ENCODE peak calls at places on chromosomes 16 and 17, in seven cellular contexts. One of them, this sample, is unnamed.

GRCh38 chr16:85202631-85203461 is 90.6 kb upstream of the CIBAR2 start:
- DNase-seq in IMR-90: peak; percentile 96
- DNase-seq in H9: peak; percentile 78
- DNase-seq in neuronal stem cell: peak; percentile 48
- DNase-seq in mesendoderm: peak; percentile 83
- DNase-seq in H1: no peak
- DNase-seq in trophoblast cell: no peak
- DNase-seq in this sample: peak; percentile 95

GRCh38 chr17:31224366-31224765 is 72.7 kb downstream of the OMG start:
- DNase-seq in IMR-90: no peak
- DNase-seq in H9: no peak
- DNase-seq in neuronal stem cell: no peak
- DNase-seq in mesendoderm: no peak
- DNase-seq in H1: no peak
- DNase-seq in trophoblast cell: no peak
- DNase-seq in this sample: no peak

GRCh38 chr17:27666831-27667560 is 36.0 kb downstream of the LGALS9 start:
- DNase-seq in IMR-90: no peak
- DNase-seq in H9: peak; percentile 17
- DNase-seq in neuronal stem cell: no peak
- DNase-seq in mesendoderm: no peak
- DNase-seq in H1: no peak
- DNase-seq in trophoblast cell: no peak
- DNase-seq in this sample: no peak

GRCh38 chr16:15494231-15494630 is 59.8 kb downstream of the BMERB1 start:
- DNase-seq in IMR-90: peak; percentile 56
- DNase-seq in H9: no peak
- DNase-seq in neuronal stem cell: no peak
- DNase-seq in mesendoderm: no peak
- DNase-seq in H1: no peak
- DNase-seq in trophoblast cell: no peak
- DNase-seq in this sample: peak; percentile 80

GRCh38 chr16:85555549-85556455 is 57.3 kb upstream of the GSE1 start:
- DNase-seq in IMR-90: no peak
- DNase-seq in H9: peak; percentile 71
- DNase-seq in neuronal stem cell: no peak
- DNase-seq in mesendoderm: peak; percentile 95
- DNase-seq in H1: no peak
- DNase-seq in trophoblast cell: peak; percentile 71
- DNase-seq in this sample: peak; percentile 89

GRCh38 chr16:4212934-4213296 is 29.0 kb downstream of the SRL start:
- DNase-seq in IMR-90: peak; percentile 61
- DNase-seq in H9: no peak
- DNase-seq in neuronal stem cell: no peak
- DNase-seq in mesendoderm: no peak
- DNase-seq in H1: no peak
- DNase-seq in trophoblast cell: peak; percentile 3
- DNase-seq in this sample: peak; percentile 17

GRCh38 chr17:29126268-29126923 is 53.8 kb downstream of the MYO18A start:
- DNase-seq in IMR-90: no peak
- DNase-seq in H9: no peak
- DNase-seq in neuronal stem cell: no peak
- DNase-seq in mesendoderm: no peak
- DNase-seq in H1: no peak
- DNase-seq in trophoblast cell: no peak
- DNase-seq in this sample: no peak

GRCh38 chr17:7328840-7329359 is at the start of gene NEURL4:
- DNase-seq in IMR-90: no peak
- DNase-seq in H9: no peak
- DNase-seq in neuronal stem cell: no peak
- DNase-seq in mesendoderm: peak; percentile 28
- DNase-seq in H1: no peak
- DNase-seq in trophoblast cell: peak; percentile 54
- DNase-seq in this sample: peak; percentile 59

GRCh38 chr17:32319548-32319905 is 22.4 kb downstream of the C17orf75 start:
- DNase-seq in IMR-90: peak; percentile 41
- DNase-seq in H9: peak; percentile 91
- DNase-seq in neuronal stem cell: peak; percentile 61
- DNase-seq in mesendoderm: peak; percentile 79
- DNase-seq in H1: peak; percentile 47
- DNase-seq in trophoblast cell: peak; percentile 86
- DNase-seq in this sample: peak; percentile 58

GRCh38 chr17:83196973-83197880 is 117.8 kb downstream of the METRNL start:
- DNase-seq in IMR-90: no peak
- DNase-seq in H9: no peak
- DNase-seq in neuronal stem cell: no peak
- DNase-seq in mesendoderm: no peak
- DNase-seq in H1: no peak
- DNase-seq in trophoblast cell: no peak
- DNase-seq in this sample: no peak

GRCh38 chr17:48113201-48113676 is 5.7 kb downstream of the SNX11 start:
- DNase-seq in IMR-90: no peak
- DNase-seq in H9: no peak
- DNase-seq in neuronal stem cell: no peak
- DNase-seq in mesendoderm: no peak
- DNase-seq in H1: no peak
- DNase-seq in trophoblast cell: no peak
- DNase-seq in this sample: no peak

GRCh38 chr17:4204190-4204589 is 59.6 kb downstream of the ANKFY1 start:
- DNase-seq in IMR-90: peak; percentile 72
- DNase-seq in H9: no peak
- DNase-seq in neuronal stem cell: no peak
- DNase-seq in mesendoderm: no peak
- DNase-seq in H1: no peak
- DNase-seq in trophoblast cell: no peak
- DNase-seq in this sample: no peak

GRCh38 chr16:11857161-11857560 is 5.8 kb upstream of the RSL1D1 start:
- DNase-seq in IMR-90: peak; percentile 70
- DNase-seq in H9: no peak
- DNase-seq in neuronal stem cell: no peak
- DNase-seq in mesendoderm: no peak
- DNase-seq in H1: no peak
- DNase-seq in trophoblast cell: peak; percentile 19
- DNase-seq in this sample: peak; percentile 58

GRCh38 chr16:48244863-48245195 is 729 bp downstream of the LONP2 start:
- DNase-seq in IMR-90: no peak
- DNase-seq in H9: no peak
- DNase-seq in neuronal stem cell: no peak
- DNase-seq in mesendoderm: no peak
- DNase-seq in H1: no peak
- DNase-seq in trophoblast cell: no peak
- DNase-seq in this sample: no peak

GRCh38 chr17:41909088-41909487 is 9.7 kb downstream of the ACLY start:
- DNase-seq in IMR-90: no peak
- DNase-seq in H9: no peak
- DNase-seq in neuronal stem cell: no peak
- DNase-seq in mesendoderm: no peak
- DNase-seq in H1: no peak
- DNase-seq in trophoblast cell: no peak
- DNase-seq in this sample: no peak

GRCh38 chr16:46961373-46962353 is 11.8 kb downstream of the DNAJA2 start:
- DNase-seq in IMR-90: peak; percentile 43
- DNase-seq in H9: no peak
- DNase-seq in neuronal stem cell: no peak
- DNase-seq in mesendoderm: no peak
- DNase-seq in H1: no peak
- DNase-seq in trophoblast cell: no peak
- DNase-seq in this sample: no peak

GRCh38 chr17:37309051-37309450 is 66.7 kb upstream of the C17orf78 start:
- DNase-seq in IMR-90: no peak
- DNase-seq in H9: no peak
- DNase-seq in neuronal stem cell: no peak
- DNase-seq in mesendoderm: no peak
- DNase-seq in H1: no peak
- DNase-seq in trophoblast cell: no peak
- DNase-seq in this sample: no peak

GRCh38 chr16:20674684-20675487 is 22.6 kb downstream of the ACSM1 start:
- DNase-seq in IMR-90: no peak
- DNase-seq in H9: no peak
- DNase-seq in neuronal stem cell: no peak
- DNase-seq in mesendoderm: peak; percentile 50
- DNase-seq in H1: no peak
- DNase-seq in trophoblast cell: peak; percentile 51
- DNase-seq in this sample: no peak

GRCh38 chr16:11252482-11252931 is 3.5 kb downstream of the SOCS1 start:
- DNase-seq in IMR-90: no peak
- DNase-seq in H9: no peak
- DNase-seq in neuronal stem cell: no peak
- DNase-seq in mesendoderm: no peak
- DNase-seq in H1: no peak
- DNase-seq in trophoblast cell: no peak
- DNase-seq in this sample: no peak

GRCh38 chr17:45019177-45019711 is 32.2 kb downstream of the DCAKD start:
- DNase-seq in IMR-90: peak; percentile 34
- DNase-seq in H9: no peak
- DNase-seq in neuronal stem cell: no peak
- DNase-seq in mesendoderm: no peak
- DNase-seq in H1: no peak
- DNase-seq in trophoblast cell: peak; percentile 67
- DNase-seq in this sample: peak; percentile 53

GRCh38 chr17:76718516-76718915 is 7.8 kb upstream of the MXRA7 start:
- DNase-seq in IMR-90: no peak
- DNase-seq in H9: no peak
- DNase-seq in neuronal stem cell: no peak
- DNase-seq in mesendoderm: no peak
- DNase-seq in H1: no peak
- DNase-seq in trophoblast cell: no peak
- DNase-seq in this sample: no peak

GRCh38 chr16:23132921-23133532 is 16.2 kb downstream of the USP31 start:
- DNase-seq in IMR-90: peak; percentile 28
- DNase-seq in H9: no peak
- DNase-seq in neuronal stem cell: no peak
- DNase-seq in mesendoderm: no peak
- DNase-seq in H1: no peak
- DNase-seq in trophoblast cell: no peak
- DNase-seq in this sample: no peak

DNA sequence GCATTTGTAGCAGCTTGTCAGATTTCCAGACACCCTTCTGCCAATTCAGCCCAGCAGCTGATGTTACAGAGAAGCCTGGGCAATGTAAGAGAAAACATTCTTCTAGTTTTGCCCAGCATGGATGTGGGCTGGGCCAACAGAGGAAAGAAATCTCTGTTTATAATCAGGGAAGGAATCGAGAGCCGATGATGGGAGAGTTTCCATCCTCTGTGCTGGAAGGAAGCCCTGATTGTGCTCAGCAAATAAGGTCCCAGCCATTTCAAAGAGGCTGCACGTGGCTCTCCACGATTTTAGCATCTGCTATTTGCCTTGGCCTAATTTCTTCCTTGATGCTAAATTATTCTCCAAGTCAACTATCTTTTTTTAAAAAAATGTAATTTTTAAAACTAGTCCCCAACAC is 70.0 kb downstream of the IRX6 start:
- DNase-seq in IMR-90: no peak
- DNase-seq in H9: no peak
- DNase-seq in neuronal stem cell: no peak
- DNase-seq in mesendoderm: no peak
- DNase-seq in H1: no peak
- DNase-seq in trophoblast cell: no peak
- DNase-seq in this sample: no peak
- H2BK120ac ChIP-seq in IMR-90: no peak overlapping the region
- H2BK120ac ChIP-seq in H9: no peak overlapping the region
- H2BK120ac ChIP-seq in neuronal stem cell: no peak overlapping the region
- H2BK120ac ChIP-seq in mesendoderm: no peak overlapping the region
- H2BK120ac ChIP-seq in H1: no peak overlapping the region
- H2BK120ac ChIP-seq in trophoblast cell: no peak overlapping the region
- H2BK120ac ChIP-seq in this sample: no peak overlapping the region

GRCh38 chr17:62080647-62081046 is 15.6 kb upstream of the MED13 start:
- DNase-seq in IMR-90: no peak
- DNase-seq in H9: no peak
- DNase-seq in neuronal stem cell: no peak
- DNase-seq in mesendoderm: no peak
- DNase-seq in H1: no peak
- DNase-seq in trophoblast cell: no peak
- DNase-seq in this sample: no peak

GRCh38 chr17:62075308-62075815 is 10.3 kb upstream of the MED13 start:
- DNase-seq in IMR-90: peak; percentile 62
- DNase-seq in H9: no peak
- DNase-seq in neuronal stem cell: no peak
- DNase-seq in mesendoderm: no peak
- DNase-seq in H1: no peak
- DNase-seq in trophoblast cell: peak; percentile 82
- DNase-seq in this sample: peak; percentile 12

GRCh38 chr17:62073993-62074392 is 8.9 kb upstream of the MED13 start:
- DNase-seq in IMR-90: no peak
- DNase-seq in H9: no peak
- DNase-seq in neuronal stem cell: no peak
- DNase-seq in mesendoderm: no peak
- DNase-seq in H1: no peak
- DNase-seq in trophoblast cell: no peak
- DNase-seq in this sample: no peak

GRCh38 chr17:62076864-62077788 is 12.0 kb upstream of the MED13 start:
- DNase-seq in IMR-90: no peak
- DNase-seq in H9: no peak
- DNase-seq in neuronal stem cell: no peak
- DNase-seq in mesendoderm: no peak
- DNase-seq in H1: no peak
- DNase-seq in trophoblast cell: no peak
- DNase-seq in this sample: no peak
- H2AK5ac ChIP-seq in IMR-90: no peak overlapping the region
- H2AK5ac ChIP-seq in H9: no peak overlapping the region
- H2AK5ac ChIP-seq in neuronal stem cell: no peak overlapping the region
- H2AK5ac ChIP-seq in mesendoderm: no peak overlapping the region
- H2AK5ac ChIP-seq in H1: no peak overlapping the region
- H2AK5ac ChIP-seq in trophoblast cell: no peak overlapping the region
- H2AK5ac ChIP-seq in this sample: no peak overlapping the region

DNA sequence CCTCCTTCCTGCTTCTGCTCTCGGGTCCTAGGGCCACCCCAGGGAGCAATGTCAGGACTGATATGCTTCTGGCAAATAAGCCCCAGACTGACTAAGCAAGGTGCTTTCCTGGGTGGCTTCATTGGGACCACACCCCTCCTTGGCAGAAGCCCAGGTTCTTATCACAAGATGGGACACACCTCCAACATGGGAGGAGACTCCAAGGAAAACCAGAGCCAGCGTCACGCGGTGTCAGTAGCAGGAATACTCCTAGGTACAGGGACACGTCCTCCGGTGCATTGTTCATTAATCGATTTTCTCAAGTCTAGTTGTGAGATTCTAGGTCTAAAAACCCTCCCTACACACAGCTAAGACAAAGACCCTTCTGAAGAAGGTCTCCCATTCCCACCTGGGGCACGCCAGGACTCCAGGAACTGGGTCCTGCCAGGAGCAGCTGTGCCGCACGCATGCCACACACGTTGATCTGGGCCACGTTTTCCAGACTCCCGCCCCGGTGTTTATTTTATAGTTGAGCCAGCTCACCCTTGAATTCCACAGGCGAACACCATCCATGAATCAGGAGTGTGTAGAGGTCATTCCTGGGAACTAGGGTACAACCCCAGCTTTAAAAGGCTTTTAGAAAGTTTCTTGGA is 30.8 kb downstream of the FA2H start:
- DNase-seq in IMR-90: peak; percentile 79
- DNase-seq in H9: no peak
- DNase-seq in neuronal stem cell: no peak
- DNase-seq in mesendoderm: no peak
- DNase-seq in H1: no peak
- DNase-seq in trophoblast cell: peak; percentile 60
- DNase-seq in this sample: peak; percentile 64
- H3K27ac ChIP-seq in IMR-90: no peak overlapping the region
- H3K27ac ChIP-seq in H9: no peak overlapping the region
- H3K27ac ChIP-seq in neuronal stem cell: no peak overlapping the region
- H3K27ac ChIP-seq in mesendoderm: no peak overlapping the region
- H3K27ac ChIP-seq in H1: no peak overlapping the region
- H3K27ac ChIP-seq in trophoblast cell: no peak overlapping the region
- H3K27ac ChIP-seq in this sample: no peak overlapping the region

GRCh38 chr17:72361892-72362291 is 241.1 kb downstream of the SOX9 start:
- DNase-seq in IMR-90: peak; percentile 58
- DNase-seq in H9: no peak
- DNase-seq in neuronal stem cell: no peak
- DNase-seq in mesendoderm: no peak
- DNase-seq in H1: no peak
- DNase-seq in trophoblast cell: no peak
- DNase-seq in this sample: peak; percentile 40
- H2BK120ac ChIP-seq in IMR-90: peak overlapping the region; percentile 62
- H2BK120ac ChIP-seq in H9: no peak overlapping the region
- H2BK120ac ChIP-seq in neuronal stem cell: no peak overlapping the region
- H2BK120ac ChIP-seq in mesendoderm: no peak overlapping the region
- H2BK120ac ChIP-seq in H1: no peak overlapping the region
- H2BK120ac ChIP-seq in trophoblast cell: no peak overlapping the region
- H2BK120ac ChIP-seq in this sample: no peak overlapping the region

This sample was measured in mesenchymal stem cell.